ENCODE peak calls at places on chromosomes 3 and 15, in eight cellular contexts. N is A549, H is HFF-Myc, I is fibroblast of lung, X is cardiac muscle cell, S is sigmoid colon, A is IMR-90, Z is Panc1. Q is an unnamed sample.
A peak's percentile ranks its signal among the peaks of the same experiment; 100 is the strongest.

GRCh38 chr15:92454525-92455105 is 60.9 kb downstream of the ST8SIA2 start:
- DNase-seq in X (no peak), N (no peak), Z (no peak), I (no peak), A (no peak), S (no peak), H (no peak), Q (no peak)

GRCh38 chr15:99542828-99543227 is 23.0 kb upstream of the MEF2A start:
- DNase-seq in I (peak; percentile 28), H (no peak), Z (no peak), S (no peak), A (peak; percentile 58), N (no peak), X (peak; percentile 32), Q (no peak)

GRCh38 chr3:74614133-74614967 is at the start of gene CNTN3:
- DNase-seq in A (peak; percentile 49), Z (no peak), H (no peak), S (peak; percentile 59), I (peak; percentile 37), N (no peak), X (peak; percentile 34), Q (no peak)

GRCh38 chr15:77107068-77107467 is 36.2 kb upstream of the TSPAN3 start:
- DNase-seq in H (no peak), A (no peak), N (no peak), I (peak; percentile 46), Z (no peak), S (peak; percentile 74), X (peak; percentile 77), Q (peak; percentile 49)

GRCh38 chr15:90174140-90174891 is 26.8 kb upstream of the SEMA4B start:
- DNase-seq in Z (no peak), X (peak; percentile 70), N (no peak), H (no peak), I (peak; percentile 48), S (peak; percentile 99), A (no peak), Q (peak; percentile 46)

GRCh38 chr3:146164951-146165350 is 4.0 kb upstream of the PLOD2 start:
- DNase-seq in H (no peak), A (no peak), Z (no peak), S (no peak), X (no peak), I (no peak), N (no peak), Q (no peak)

GRCh38 chr15:52114256-52114655 is 1.7 kb upstream of the BCL2L10 start:
- DNase-seq in Z (no peak), N (no peak), X (no peak), S (no peak), A (no peak), H (no peak), I (no peak), Q (no peak)

GRCh38 chr3:192851821-192852352 is 65.8 kb downstream of the MB21D2 start:
- DNase-seq in X (peak; percentile 75), Z (peak; percentile 53), A (peak; percentile 42), H (peak; percentile 49), S (peak; percentile 78), N (peak; percentile 67), I (peak; percentile 80), Q (peak; percentile 77)

GRCh38 chr3:42662813-42663535 is 9.5 kb downstream of the ZBTB47 start:
- DNase-seq in Z (no peak), S (peak; percentile 59), N (no peak), X (no peak), H (no peak), I (no peak), A (no peak), Q (no peak)

GRCh38 chr3:188782725-188783124 is 389.0 kb upstream of the TPRG1 start:
- DNase-seq in X (no peak), Z (no peak), A (no peak), H (no peak), I (no peak), N (no peak), S (no peak), Q (no peak)

DNA sequence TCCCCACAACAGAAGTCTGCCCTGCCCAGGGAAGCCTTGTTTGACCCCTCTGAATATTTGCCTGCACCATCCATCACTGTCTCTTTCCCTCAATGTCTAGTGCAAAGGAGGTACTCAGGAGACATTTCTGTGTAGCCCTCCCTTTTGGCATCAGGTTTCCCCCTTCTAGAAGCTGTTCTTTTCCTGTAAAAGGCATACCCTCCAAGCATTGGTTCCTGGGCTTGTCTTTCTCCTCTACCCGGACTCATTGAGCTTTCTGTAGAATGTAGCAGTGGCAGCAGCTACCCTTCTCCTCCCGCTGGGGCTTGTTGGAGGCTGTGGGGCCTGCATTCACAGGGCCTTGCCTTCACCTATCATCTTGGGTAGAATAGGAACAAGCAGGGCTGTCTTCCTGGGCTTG is 63.5 kb downstream of the CTDSPL start:
- DNase-seq in N (no peak), S (no peak), H (no peak), X (no peak), A (no peak), Z (no peak), I (no peak), Q (no peak)
- H3K4me3 ChIP-seq in N (no peak overlapping the region), S (no peak overlapping the region), H (no peak overlapping the region), X (no peak overlapping the region), A (no peak overlapping the region), Z (no peak overlapping the region), I (no peak overlapping the region), Q (no peak overlapping the region)

GRCh38 chr15:38215707-38216106 is 36.9 kb upstream of the SPRED1 start:
- DNase-seq in H (no peak), X (peak; percentile 78), A (no peak), N (no peak), S (no peak), I (no peak), Z (no peak), Q (no peak)

GRCh38 chr15:38211249-38211648 is 41.4 kb upstream of the SPRED1 start:
- DNase-seq in H (no peak), X (no peak), I (no peak), S (no peak), Z (no peak), A (no peak), N (no peak), Q (no peak)

GRCh38 chr15:38213392-38213791 is 39.2 kb upstream of the SPRED1 start:
- DNase-seq in Z (no peak), S (no peak), A (no peak), H (no peak), N (no peak), X (no peak), I (no peak), Q (no peak)

GRCh38 chr15:38208779-38209178 is 43.9 kb upstream of the SPRED1 start:
- DNase-seq in I (no peak), Z (no peak), S (no peak), H (no peak), A (no peak), X (no peak), N (no peak), Q (no peak)

DNA sequence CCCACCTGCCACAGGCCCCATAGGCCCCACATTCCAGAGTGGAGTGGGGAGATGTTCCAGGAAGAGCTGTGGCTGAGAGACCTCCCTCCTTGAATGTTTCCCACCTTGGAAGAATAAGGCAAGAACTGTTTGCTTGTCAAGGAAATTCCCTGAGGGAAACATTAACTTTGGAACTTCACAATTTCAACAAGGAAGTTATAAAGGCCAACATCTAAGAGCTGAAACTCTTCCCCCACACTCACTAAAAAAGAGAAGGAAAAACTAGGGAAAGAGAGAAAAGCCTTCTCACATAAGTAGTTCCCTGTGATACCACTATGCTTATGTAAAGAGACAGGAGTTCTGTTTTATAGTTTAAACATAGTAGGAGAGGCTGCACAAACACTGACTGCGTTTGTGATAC is 39.9 kb upstream of the SPRED1 start:
- DNase-seq in N (no peak), I (no peak), X (no peak), A (no peak), H (no peak), S (no peak), Z (no peak), Q (no peak)
- H3K4me3 ChIP-seq in N (no peak overlapping the region), I (no peak overlapping the region), X (no peak overlapping the region), A (no peak overlapping the region), H (no peak overlapping the region), S (no peak overlapping the region), Z (no peak overlapping the region), Q (no peak overlapping the region)

GRCh38 chr3:37575284-37575683 is 286.4 kb upstream of the CTDSPL start:
- DNase-seq in H (no peak), S (no peak), I (no peak), X (no peak), A (no peak), N (no peak), Z (no peak), Q (no peak)

GRCh38 chr3:37582117-37582516 is 279.6 kb upstream of the CTDSPL start:
- DNase-seq in N (no peak), H (no peak), X (no peak), A (no peak), S (no peak), I (no peak), Z (no peak), Q (no peak)

GRCh38 chr3:37574177-37574958 is 287.3 kb upstream of the CTDSPL start:
- DNase-seq in A (no peak), N (no peak), I (no peak), S (no peak), H (no peak), X (no peak), Z (no peak), Q (no peak)

GRCh38 chr3:37579181-37579580 is 282.5 kb upstream of the CTDSPL start:
- DNase-seq in A (no peak), S (no peak), H (no peak), N (no peak), X (no peak), I (no peak), Z (no peak), Q (no peak)

GRCh38 chr3:37580237-37580636 is 281.4 kb upstream of the CTDSPL start:
- DNase-seq in X (no peak), Z (no peak), S (peak; percentile 86), I (no peak), A (no peak), H (no peak), N (no peak), Q (no peak)
- H3K4me3 ChIP-seq in X (no peak overlapping the region), Z (no peak overlapping the region), S (no peak overlapping the region), I (no peak overlapping the region), A (no peak overlapping the region), H (no peak overlapping the region), N (no peak overlapping the region), Q (no peak overlapping the region)

GRCh38 chr15:80777836-80778620 is 1.1 kb upstream of the CEMIP start:
- DNase-seq in X (no peak), H (no peak), A (no peak), S (no peak), N (no peak), Z (no peak), I (no peak), Q (no peak)

GRCh38 chr15:80777137-80777536 is 2.0 kb upstream of the CEMIP start:
- DNase-seq in A (peak; percentile 68), N (no peak), I (peak; percentile 75), H (no peak), X (peak; percentile 95), Z (no peak), S (no peak), Q (peak; percentile 33)

GRCh38 chr15:80778964-80779657 is at the start of gene CEMIP:
- DNase-seq in X (peak; percentile 89), N (peak; percentile 88), S (peak; percentile 85), A (peak; percentile 76), Z (no peak), H (no peak), I (peak; percentile 66), Q (peak; percentile 78)

GRCh38 chr15:80779658-80780415 is 667 bp downstream of the CEMIP start:
- DNase-seq in H (no peak), X (peak; percentile 58), I (peak; percentile 25), Z (no peak), A (peak; percentile 43), N (peak; percentile 41), S (no peak), Q (peak; percentile 36)

DNA sequence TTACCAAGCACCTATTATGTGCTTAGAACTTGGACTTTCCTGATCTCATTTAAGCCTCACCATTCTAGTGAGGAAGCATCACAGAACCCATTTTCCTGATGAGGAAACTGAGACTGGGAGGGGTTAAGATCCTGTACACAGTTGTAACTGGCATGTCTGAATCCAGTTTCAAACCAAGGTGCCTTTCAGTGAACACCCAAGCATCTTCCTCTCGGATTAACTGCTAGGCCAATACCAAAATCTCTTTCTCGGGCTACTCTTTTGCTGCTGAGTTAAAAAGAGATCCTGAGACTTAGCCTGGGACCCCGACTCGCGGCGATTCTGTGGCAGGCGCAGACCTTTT is 578 bp upstream of the CEMIP start:
- DNase-seq in I (no peak), N (no peak), S (no peak), X (no peak), Z (no peak), H (no peak), A (no peak), Q (peak; percentile 24)
- H3K4me3 ChIP-seq in I (peak overlapping the region; percentile 82), N (peak overlapping the region; percentile 56), S (peak overlapping the region; percentile 54), X (peak overlapping the region; percentile 38), Z (peak overlapping the region; percentile 50), H (peak overlapping the region; percentile 56), A (no peak overlapping the region), Q (no peak overlapping the region)

Q was measured in astrocyte of the spinal cord.